ENCODE peak calls at places on chromosome 11, in eight cellular contexts. D is endodermal cell, M is PC-3, Z is colonic mucosa, L is body of pancreas, T is kidney, R is ovary, H is psoas muscle. E is an unnamed sample.

GRCh38 chr11:65501005-65501529 is 2.2 kb downstream of the MALAT1 start:
- DNase-seq in D (no peak), M (no peak), Z (no peak), L (no peak), T (no peak), R (no peak), H (no peak), E (no peak)

GRCh38 chr11:132408877-132409276 is 1038.5 kb downstream of the NTM start:
- DNase-seq in D (no peak), M (no peak), Z (no peak), L (no peak), T (no peak), R (no peak), H (no peak), E (no peak)

GRCh38 chr11:124717786-124718634 is 21.7 kb upstream of the NRGN start:
- DNase-seq in D (peak), M (peak), Z (no peak), L (no peak), T (peak), R (peak), H (peak), E (peak)

GRCh38 chr11:62974848-62975522 is 9.8 kb downstream of the SLC22A6 start:
- DNase-seq in D (peak), M (peak), Z (peak), L (peak), T (no peak), R (no peak), H (peak), E (no peak)

GRCh38 chr11:1829039-1829820 is 5.6 kb upstream of the SYT8 start:
- DNase-seq in D (no peak), M (peak), Z (no peak), L (no peak), T (peak), R (no peak), H (no peak), E (no peak)

GRCh38 chr11:108933630-108934029 is 268.8 kb downstream of the DDX10 start:
- DNase-seq in D (no peak), M (peak), Z (no peak), L (no peak), T (no peak), R (no peak), H (no peak), E (no peak)

GRCh38 chr11:15965562-15966250 is 390.6 kb downstream of the SOX6 start:
- DNase-seq in D (no peak), M (peak), Z (peak), L (peak), T (no peak), R (no peak), H (no peak), E (peak)

GRCh38 chr11:15695096-15695721 is 580.5 kb downstream of the INSC start:
- DNase-seq in D (peak), M (no peak), Z (no peak), L (no peak), T (no peak), R (no peak), H (no peak), E (no peak)

GRCh38 chr11:72591785-72592490 is 82.3 kb downstream of the PDE2A start:
- DNase-seq in D (no peak), M (no peak), Z (no peak), L (peak), T (no peak), R (no peak), H (no peak), E (no peak)

GRCh38 chr11:12182650-12183511 is 72.5 kb downstream of the MICAL2 start:
- DNase-seq in D (peak), M (peak), Z (no peak), L (no peak), T (peak), R (peak), H (peak), E (peak)

GRCh38 chr11:64081663-64082442 is 46.1 kb downstream of the FLRT1 start:
- DNase-seq in D (no peak), M (no peak), Z (no peak), L (peak), T (no peak), R (no peak), H (no peak), E (no peak)

GRCh38 chr11:1162498-1163311 is 5.0 kb downstream of the MUC5AC start:
- DNase-seq in D (peak), M (no peak), Z (no peak), L (no peak), T (peak), R (peak), H (peak), E (no peak)

GRCh38 chr11:105111145-105111944 is 28.2 kb downstream of the CARD18 start:
- DNase-seq in D (peak), M (no peak), Z (no peak), L (no peak), T (peak), R (no peak), H (peak), E (no peak)

DNA sequence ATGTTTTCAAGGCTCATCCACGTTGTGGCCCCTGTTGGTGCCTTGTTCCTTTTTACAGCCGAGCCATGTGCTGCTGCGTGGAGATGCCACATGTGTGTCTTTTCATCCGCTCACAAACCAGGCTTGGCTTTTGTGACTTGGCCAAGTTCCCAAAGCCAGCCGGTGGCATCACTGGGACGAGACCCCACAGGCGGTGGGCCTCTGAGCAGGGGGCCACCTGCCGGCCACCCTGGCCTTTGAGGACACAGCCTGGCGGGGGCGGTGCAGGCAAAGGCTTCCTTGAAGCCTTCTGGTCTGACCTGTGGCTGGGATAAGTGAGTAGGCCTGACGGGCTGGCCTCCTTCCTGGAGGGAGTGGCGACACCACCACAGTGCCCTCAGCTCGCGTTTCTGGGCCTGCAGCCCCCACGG is 10.6 kb downstream of the GRK2 start:
- DNase-seq in D (peak), M (no peak), Z (peak), L (peak), T (peak), R (no peak), H (peak), E (no peak)
- TF ChIP-seq CTCF in D (peak), M (no peak), Z (peak), L (no peak), T (no peak), R (no peak), H (peak), E (no peak)

GRCh38 chr11:122317337-122317736 is 201.3 kb upstream of the BLID start:
- DNase-seq in D (peak), M (no peak), Z (no peak), L (peak), T (no peak), R (no peak), H (no peak), E (no peak)
- H3K27ac ChIP-seq in D (peak), M (no peak), Z (no peak), L (no peak), T (no peak), R (no peak), H (no peak), E (no peak)

GRCh38 chr11:118783724-118784495 is 7.1 kb downstream of the DDX6 start:
- DNase-seq in D (no peak), M (no peak), Z (no peak), L (no peak), T (no peak), R (no peak), H (peak), E (no peak)

GRCh38 chr11:118790357-118791014 is 478 bp downstream of the DDX6 start:
- DNase-seq in D (peak), M (peak), Z (peak), L (peak), T (peak), R (no peak), H (peak), E (peak)

GRCh38 chr11:118789501-118790356 is 1.2 kb downstream of the DDX6 start:
- DNase-seq in D (peak), M (peak), Z (peak), L (peak), T (no peak), R (no peak), H (no peak), E (no peak)

GRCh38 chr11:118785362-118785761 is 5.6 kb downstream of the DDX6 start:
- DNase-seq in D (no peak), M (peak), Z (no peak), L (no peak), T (no peak), R (no peak), H (no peak), E (no peak)

DNA sequence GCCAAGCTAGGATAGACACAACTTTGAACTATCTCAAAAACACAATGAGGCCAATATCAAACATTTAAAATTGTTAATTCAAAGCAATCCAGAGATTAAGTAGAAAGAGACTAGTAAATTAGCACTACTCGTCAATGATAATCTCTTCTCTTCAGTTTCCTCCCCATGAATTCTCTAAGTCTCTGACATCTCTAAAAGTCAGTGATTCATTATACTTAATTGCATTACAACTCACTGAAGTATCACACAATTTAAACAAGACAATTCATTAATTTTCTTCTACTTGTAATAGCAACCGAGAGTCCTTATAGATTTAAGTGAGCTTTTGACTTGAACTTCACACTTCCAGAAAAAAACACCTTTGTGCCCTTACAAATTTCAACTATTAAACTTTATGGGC is 4.3 kb downstream of the DDX6 start:
- DNase-seq in D (no peak), M (no peak), Z (no peak), L (no peak), T (no peak), R (no peak), H (no peak), E (no peak)
- H3K4me3 ChIP-seq in D (no peak), M (peak), Z (no peak), L (no peak), T (no peak), R (no peak), H (peak), E (no peak)

GRCh38 chr11:75562836-75563484 is 907 bp downstream of the SERPINH1 start:
- DNase-seq in D (peak), M (peak), Z (no peak), L (peak), T (no peak), R (peak), H (peak), E (no peak)

GRCh38 chr11:75565221-75565814 is 3.3 kb downstream of the SERPINH1 start:
- DNase-seq in D (peak), M (peak), Z (no peak), L (peak), T (peak), R (peak), H (peak), E (no peak)

GRCh38 chr11:75563501-75563977 is 1.5 kb downstream of the SERPINH1 start:
- DNase-seq in D (no peak), M (no peak), Z (no peak), L (no peak), T (no peak), R (no peak), H (no peak), E (no peak)

GRCh38 chr11:75562048-75562835 is at the start of gene SERPINH1:
- DNase-seq in D (peak), M (peak), Z (peak), L (peak), T (peak), R (peak), H (peak), E (peak)

GRCh38 chr11:75563978-75564552 is 2.0 kb downstream of the SERPINH1 start:
- DNase-seq in D (peak), M (no peak), Z (no peak), L (peak), T (peak), R (peak), H (peak), E (no peak)
- TF ChIP-seq CTCF in D (peak), M (no peak), Z (no peak), L (no peak), T (peak), R (peak), H (peak), E (no peak)

GRCh38 chr11:102112654-102112926 is 2.3 kb downstream of the YAP1 start:
- DNase-seq in D (no peak), M (peak), Z (no peak), L (no peak), T (no peak), R (no peak), H (no peak), E (no peak)

GRCh38 chr11:102111011-102111786 is 952 bp downstream of the YAP1 start:
- DNase-seq in D (peak), M (peak), Z (peak), L (peak), T (peak), R (peak), H (peak), E (peak)

GRCh38 chr11:102109896-102110760 is at the start of gene YAP1:
- DNase-seq in D (peak), M (peak), Z (peak), L (peak), T (peak), R (peak), H (peak), E (peak)

GRCh38 chr11:102110761-102111010 is 439 bp downstream of the YAP1 start:
- DNase-seq in D (no peak), M (no peak), Z (no peak), L (no peak), T (peak), R (no peak), H (no peak), E (no peak)

GRCh38 chr11:102111787-102112653 is 1.8 kb downstream of the YAP1 start:
- DNase-seq in D (no peak), M (peak), Z (peak), L (peak), T (no peak), R (no peak), H (peak), E (no peak)
- H3K27ac ChIP-seq in D (peak), M (peak), Z (peak), L (peak), T (peak), R (peak), H (peak), E (peak)

GRCh38 chr11:45818961-45819605 is 14.1 kb downstream of the SLC35C1 start:
- DNase-seq in D (no peak), M (no peak), Z (no peak), L (no peak), T (no peak), R (no peak), H (no peak), E (no peak)

GRCh38 chr11:45820211-45820857 is 15.4 kb downstream of the SLC35C1 start:
- DNase-seq in D (no peak), M (no peak), Z (no peak), L (no peak), T (no peak), R (no peak), H (no peak), E (no peak)

GRCh38 chr11:45817191-45817590 is 12.2 kb downstream of the SLC35C1 start:
- DNase-seq in D (no peak), M (no peak), Z (no peak), L (no peak), T (no peak), R (no peak), H (no peak), E (no peak)

GRCh38 chr11:45815747-45816146 is 10.8 kb downstream of the SLC35C1 start:
- DNase-seq in D (peak), M (peak), Z (no peak), L (no peak), T (no peak), R (no peak), H (no peak), E (no peak)

GRCh38 chr11:45816614-45817013 is 11.7 kb downstream of the SLC35C1 start:
- DNase-seq in D (peak), M (no peak), Z (no peak), L (no peak), T (no peak), R (no peak), H (no peak), E (no peak)
- H3K4me3 ChIP-seq in D (no peak), M (no peak), Z (no peak), L (no peak), T (no peak), R (no peak), H (no peak), E (no peak)